ENCODE peak calls at places on chromosomes 5 and 9, in ten cellular contexts. L is stomach, V is fibroblast of lung, W is AG09309, N is OCI-LY7, D is AG04449, Q is bronchial epithelial cell, P is AG04450, F is sigmoid colon, B is IMR-90. Y is an unnamed sample.

GRCh38 chr5:76014005-76014404 is 69.2 kb upstream of the SV2C start:
- DNase-seq in L (no peak), V (no peak), W (no peak), N (no peak), D (no peak), Q (no peak), P (no peak), F (no peak), B (no peak), Y (no peak)

GRCh38 chr5:92566113-92566767 is 1014.8 kb downstream of the NR2F1-AS1 start:
- DNase-seq in L (no peak), V (no peak), W (no peak), N (no peak), D (no peak), Q (no peak), P (no peak), F (no peak), B (no peak), Y (no peak)

GRCh38 chr9:6330958-6331634 is 2.9 kb downstream of the TPD52L3 start:
- DNase-seq in L (no peak), V (no peak), W (no peak), N (no peak), D (no peak), Q (no peak), P (no peak), F (no peak), B (no peak), Y (no peak)

GRCh38 chr5:43680286-43680685 is 77.3 kb downstream of the NNT start:
- DNase-seq in L (no peak), V (no peak), W (no peak), N (no peak), D (no peak), Q (no peak), P (no peak), F (no peak), B (no peak), Y (no peak)

GRCh38 chr5:126015244-126016054 is 407.8 kb upstream of the GRAMD2B start:
- DNase-seq in L (no peak), V (peak), W (no peak), N (no peak), D (no peak), Q (peak), P (no peak), F (no peak), B (peak), Y (no peak)

GRCh38 chr5:34474573-34475021 is 181.5 kb upstream of the RAI14 start:
- DNase-seq in L (no peak), V (peak), W (peak), N (peak), D (no peak), Q (peak), P (peak), F (no peak), B (peak), Y (no peak)

GRCh38 chr9:77475641-77476473 is 172.3 kb downstream of the GNA14 start:
- DNase-seq in L (no peak), V (no peak), W (peak), N (peak), D (peak), Q (no peak), P (no peak), F (no peak), B (peak), Y (no peak)

GRCh38 chr9:94672811-94673487 is 33.6 kb upstream of the FBP1 start:
- DNase-seq in L (no peak), V (peak), W (peak), N (no peak), D (no peak), Q (peak), P (no peak), F (no peak), B (peak), Y (no peak)

GRCh38 chr9:19269582-19269981 is 39.1 kb downstream of the DENND4C start:
- DNase-seq in L (no peak), V (no peak), W (no peak), N (no peak), D (no peak), Q (peak), P (no peak), F (no peak), B (no peak), Y (no peak)

GRCh38 chr5:159049844-159050318 is 49.8 kb downstream of the EBF1 start:
- DNase-seq in L (no peak), V (peak), W (no peak), N (peak), D (no peak), Q (peak), P (no peak), F (no peak), B (peak), Y (no peak)

GRCh38 chr5:112555691-112556090 is 136.6 kb upstream of the EPB41L4A start:
- DNase-seq in L (no peak), V (peak), W (no peak), N (no peak), D (no peak), Q (no peak), P (no peak), F (no peak), B (peak), Y (no peak)

GRCh38 chr5:33588654-33589372 is 148.0 kb downstream of the TARS1 start:
- DNase-seq in L (peak), V (no peak), W (no peak), N (peak), D (no peak), Q (no peak), P (no peak), F (no peak), B (no peak), Y (no peak)

GRCh38 chr9:76818271-76818670 is 54.0 kb downstream of the PCA3 start:
- DNase-seq in L (peak), V (peak), W (peak), N (no peak), D (peak), Q (peak), P (peak), F (peak), B (peak), Y (peak)

GRCh38 chr9:33415152-33416038 is 13.0 kb upstream of the AQP7 start:
- DNase-seq in L (peak), V (peak), W (no peak), N (peak), D (no peak), Q (peak), P (no peak), F (peak), B (peak), Y (peak)

GRCh38 chr9:98287383-98287782 is 31.9 kb upstream of the TBC1D2 start:
- DNase-seq in L (no peak), V (no peak), W (no peak), N (peak), D (no peak), Q (no peak), P (no peak), F (no peak), B (no peak), Y (no peak)

GRCh38 chr5:173396311-173396993 is 68.2 kb upstream of the STC2 start:
- DNase-seq in L (no peak), V (no peak), W (no peak), N (no peak), D (no peak), Q (no peak), P (no peak), F (peak), B (no peak), Y (no peak)

GRCh38 chr9:70816316-70816715 is 305.1 kb downstream of the TRPM3 start:
- DNase-seq in L (no peak), V (no peak), W (no peak), N (no peak), D (no peak), Q (no peak), P (no peak), F (no peak), B (no peak), Y (no peak)

GRCh38 chr9:1875251-1875851 is 139.8 kb upstream of the SMARCA2 start:
- DNase-seq in L (no peak), V (no peak), W (no peak), N (no peak), D (no peak), Q (no peak), P (no peak), F (no peak), B (no peak), Y (no peak)

GRCh38 chr5:56479701-56480304 is 246.7 kb upstream of the ANKRD55 start:
- DNase-seq in L (no peak), V (no peak), W (no peak), N (peak), D (no peak), Q (peak), P (no peak), F (no peak), B (no peak), Y (no peak)

DNA sequence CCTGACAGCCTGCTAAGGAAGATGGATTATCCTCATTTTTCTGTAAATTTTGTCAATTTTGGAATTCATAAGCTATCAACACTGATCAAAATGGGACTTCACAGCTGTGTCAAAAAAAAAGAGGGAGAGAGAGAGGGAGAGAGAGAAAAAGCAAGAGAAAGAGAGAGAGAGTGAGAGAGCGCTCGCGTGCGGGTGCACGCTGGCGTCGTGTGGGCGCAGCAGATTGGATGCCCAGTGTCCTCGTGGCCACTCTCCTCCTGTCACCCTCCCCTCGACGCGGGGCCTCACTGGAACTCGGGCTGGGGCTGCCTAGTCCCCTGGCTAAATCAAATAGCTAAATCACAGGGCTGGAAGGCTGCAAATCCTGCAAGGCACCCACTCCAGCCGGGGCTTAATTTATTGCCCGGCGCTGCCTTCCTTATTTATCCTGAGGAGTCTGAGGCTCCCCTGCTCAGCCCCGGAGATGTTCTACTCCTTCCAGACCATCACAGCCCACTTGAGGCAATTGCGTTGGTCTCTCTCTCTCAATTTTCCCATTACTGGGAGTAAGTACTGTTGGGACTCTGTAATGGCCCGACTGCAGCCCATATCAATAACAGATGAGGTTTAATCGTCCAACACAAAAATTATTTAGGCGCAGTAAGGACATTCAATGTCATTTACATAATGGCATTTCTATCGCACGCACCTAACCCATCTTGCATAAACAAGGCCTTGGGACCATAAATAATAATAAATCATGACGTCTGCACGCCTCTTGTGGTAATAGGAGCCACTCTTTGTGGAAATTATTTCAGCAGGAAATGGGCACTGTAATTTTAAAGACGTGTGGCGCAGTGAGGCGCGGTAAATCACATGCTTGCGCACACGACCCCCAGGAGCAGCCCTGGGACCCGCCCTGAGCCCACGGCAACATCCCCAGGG is 94.2 kb downstream of the PAX5 start:
- DNase-seq in L (no peak), V (no peak), W (no peak), N (no peak), D (no peak), Q (no peak), P (no peak), F (no peak), B (no peak), Y (no peak)
- TF ChIP-seq CTCF in L (no peak), V (no peak), W (no peak), N (no peak), D (no peak), Q (no peak), P (no peak), F (no peak), B (no peak), Y (no peak)

DNA sequence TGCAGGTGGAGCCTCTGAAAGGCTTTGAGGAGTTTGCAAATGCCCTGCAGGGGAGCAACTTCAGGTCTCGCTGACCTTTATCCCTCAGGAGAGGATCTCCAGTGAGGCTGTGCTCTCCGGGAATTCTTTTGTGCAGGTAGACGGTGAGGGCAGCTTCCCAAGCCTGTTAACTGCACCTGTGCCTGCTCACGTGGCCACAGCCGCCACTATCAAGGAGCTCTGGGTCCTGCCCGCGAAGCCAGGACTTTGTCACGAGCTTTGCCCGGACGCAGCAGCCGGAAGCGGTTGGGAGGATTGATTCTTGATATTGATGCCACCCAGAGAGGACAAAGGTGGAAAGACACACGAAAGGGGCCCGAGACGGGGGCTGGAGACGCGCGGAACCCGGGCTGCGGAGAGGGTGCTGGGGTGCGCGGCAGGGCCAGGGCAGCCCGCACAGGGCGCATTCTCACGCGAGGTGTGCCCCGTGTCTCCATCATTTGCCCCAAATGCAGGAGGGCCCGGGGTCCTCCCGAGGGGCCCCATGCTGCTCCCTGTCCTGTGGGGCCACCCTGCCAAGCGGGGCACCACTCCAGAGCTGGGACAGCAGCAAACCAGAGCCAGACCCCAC is 18.2 kb downstream of the SLC9A3 start:
- DNase-seq in L (peak), V (no peak), W (no peak), N (no peak), D (no peak), Q (no peak), P (no peak), F (no peak), B (no peak), Y (peak)
- H3K4me3 ChIP-seq in L (no peak), V (no peak), W (no peak), N (no peak), D (no peak), Q (no peak), P (no peak), F (no peak), B (no peak), Y (no peak)

GRCh38 chr5:65102501-65102825 is 333.7 kb downstream of the CWC27 start:
- DNase-seq in L (no peak), V (peak), W (no peak), N (no peak), D (no peak), Q (no peak), P (no peak), F (no peak), B (no peak), Y (no peak)

GRCh38 chr5:65103674-65104035 is 334.9 kb downstream of the CWC27 start:
- DNase-seq in L (no peak), V (no peak), W (no peak), N (no peak), D (no peak), Q (no peak), P (no peak), F (no peak), B (no peak), Y (no peak)

GRCh38 chr5:65104831-65105230 is 336.1 kb downstream of the CWC27 start:
- DNase-seq in L (no peak), V (no peak), W (no peak), N (no peak), D (no peak), Q (no peak), P (no peak), F (no peak), B (no peak), Y (no peak)

GRCh38 chr5:65101706-65102105 is 333.0 kb downstream of the CWC27 start:
- DNase-seq in L (no peak), V (peak), W (no peak), N (no peak), D (no peak), Q (no peak), P (peak), F (no peak), B (peak), Y (no peak)

DNA sequence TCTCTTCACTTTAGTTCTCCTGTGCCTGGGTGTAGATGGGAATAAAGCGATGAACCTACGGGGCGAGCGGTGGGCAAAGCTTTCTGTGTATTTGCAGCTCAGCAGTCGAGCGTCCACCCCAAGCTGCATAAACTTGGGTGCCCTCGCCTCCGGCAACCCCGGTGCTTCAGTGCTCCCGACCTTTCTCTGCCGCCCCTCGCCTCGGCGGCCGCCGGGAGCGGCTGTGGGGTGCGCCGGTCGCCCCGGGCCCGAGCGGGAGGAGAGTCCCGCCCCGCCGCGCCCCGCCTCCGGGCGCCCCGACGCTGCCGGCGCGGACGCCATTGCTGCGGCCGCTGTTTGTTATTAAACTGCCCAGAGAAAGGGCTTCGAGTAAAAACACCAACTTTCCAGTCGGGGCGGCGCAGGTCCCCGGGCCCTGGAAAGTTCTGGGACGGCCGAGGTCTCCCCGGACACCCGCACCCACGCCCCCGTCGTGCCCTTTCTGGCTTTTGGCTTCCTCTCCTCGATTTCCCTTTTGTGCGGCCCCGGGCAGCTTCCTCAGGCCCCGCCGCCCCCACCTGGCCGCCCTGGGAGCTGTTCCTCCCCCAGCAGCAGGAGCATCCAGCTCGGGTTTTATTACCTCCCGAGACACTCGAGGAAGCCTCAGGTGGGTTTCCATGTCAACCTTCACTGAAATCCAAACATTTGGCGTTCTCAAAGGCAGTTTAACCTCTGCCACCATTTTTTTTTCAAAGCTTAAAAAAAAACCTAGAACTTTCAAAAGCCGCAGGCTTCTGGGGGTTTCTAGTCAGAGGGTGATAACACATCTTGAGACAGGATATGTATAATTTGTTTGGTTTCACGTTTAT is 334.3 kb downstream of the CWC27 start:
- DNase-seq in L (peak), V (peak), W (no peak), N (peak), D (no peak), Q (peak), P (no peak), F (peak), B (peak), Y (no peak)
- TF ChIP-seq CTCF in L (peak), V (peak), W (peak), N (peak), D (peak), Q (peak), P (no peak), F (peak), B (no peak), Y (no peak)

DNA sequence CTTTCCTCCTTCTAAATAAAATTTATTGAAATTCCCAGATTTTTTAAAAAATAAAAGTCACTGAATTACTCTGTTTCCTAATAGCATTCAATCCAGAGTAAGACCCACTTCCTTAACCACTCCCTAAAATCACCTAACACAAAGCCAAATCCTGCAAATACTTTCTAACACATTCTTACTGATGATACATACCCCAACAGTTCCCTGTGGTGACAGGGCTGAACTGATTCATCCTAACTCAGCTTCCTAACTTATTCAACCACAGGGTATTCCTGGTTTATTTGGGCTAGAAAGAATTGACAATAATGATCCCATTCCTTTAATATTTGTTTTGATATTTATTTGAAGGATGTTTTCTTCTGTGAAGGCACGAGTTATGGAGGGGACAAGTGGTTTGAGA is 40.7 kb upstream of the ZNF300 start:
- DNase-seq in L (no peak), V (peak), W (no peak), N (no peak), D (no peak), Q (peak), P (no peak), F (no peak), B (peak), Y (no peak)
- H3K4me3 ChIP-seq in L (peak), V (peak), W (no peak), N (no peak), D (no peak), Q (no peak), P (no peak), F (peak), B (no peak), Y (peak)

DNA sequence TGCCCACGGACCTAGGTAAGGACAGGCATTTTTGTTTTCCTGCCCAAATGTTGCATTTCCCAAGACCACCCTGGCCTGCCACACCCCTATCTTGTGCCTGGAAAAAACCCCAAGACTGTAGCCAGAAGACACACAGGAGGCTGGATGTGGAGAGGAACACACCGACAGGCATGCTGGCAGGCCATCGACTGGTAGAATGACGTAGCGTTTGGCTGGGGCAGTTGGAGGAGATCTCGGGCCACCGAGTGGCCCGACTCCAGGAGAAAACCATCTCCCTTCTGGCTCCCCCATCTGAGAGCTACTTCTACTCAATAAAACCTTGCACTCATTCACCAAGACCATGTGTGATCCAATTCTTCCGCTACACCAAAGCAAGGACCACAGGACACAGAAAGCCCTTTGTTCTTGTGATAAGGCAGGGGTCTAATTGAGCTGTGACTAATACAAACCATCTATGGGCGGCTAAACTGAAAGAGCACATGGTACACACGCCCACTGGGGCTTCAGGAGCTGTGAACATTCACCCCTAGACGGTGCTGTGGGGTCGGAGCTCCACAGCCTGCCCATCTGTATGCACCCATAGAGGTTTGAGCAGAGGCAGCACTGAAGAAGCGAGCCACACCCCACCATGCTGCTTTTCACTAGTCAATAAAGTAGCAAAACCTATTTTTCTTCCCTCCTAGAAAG is 38.9 kb upstream of the N4BP3 start:
- DNase-seq in L (no peak), V (peak), W (no peak), N (peak), D (no peak), Q (no peak), P (no peak), F (no peak), B (no peak), Y (no peak)
- TF ChIP-seq CTCF in L (no peak), V (no peak), W (no peak), N (peak), D (no peak), Q (no peak), P (no peak), F (no peak), B (no peak), Y (no peak)

GRCh38 chr9:83240671-83241070 is 177.7 kb upstream of the RASEF start:
- DNase-seq in L (no peak), V (no peak), W (no peak), N (no peak), D (no peak), Q (no peak), P (no peak), F (no peak), B (no peak), Y (no peak)
- H3K4me3 ChIP-seq in L (no peak), V (no peak), W (no peak), N (no peak), D (no peak), Q (no peak), P (no peak), F (no peak), B (no peak), Y (no peak)